ENCODE peak calls at places on chromosomes 13 and 19, in eight cellular contexts. One of them, this sample, is unnamed.
A peak's percentile ranks its signal among the peaks of the same experiment; 100 is the strongest.

GRCh38 chr13:66665991-66666390 is 564.1 kb downstream of the PCDH9 start:
- DNase-seq in stimulated activated CD8-positive, alpha-beta memory T cell treated with anti-CD3 and anti-CD28 coated beads, Interleukin-4, amount 100 ng/mL, for 24 hours: no peak
- DNase-seq in ELR: peak; percentile 90
- DNase-seq in HT-29: peak; percentile 42
- DNase-seq in activated B cell treated with CpG ODN at 0.5 μM for 24 hours: no peak
- DNase-seq in stimulated activated CD4-positive, alpha-beta T cell treated with anti-CD3 and anti-CD28 coated beads, Interleukin-4, amount 100 ng/mL, for 1 hour: no peak
- DNase-seq in A172: peak; percentile 66
- DNase-seq in A549: no peak
- DNase-seq in this sample: no peak

GRCh38 chr19:35518313-35518712 is 4.9 kb upstream of the DMKN start:
- DNase-seq in stimulated activated CD8-positive, alpha-beta memory T cell treated with anti-CD3 and anti-CD28 coated beads, Interleukin-4, amount 100 ng/mL, for 24 hours: no peak
- DNase-seq in ELR: peak; percentile 94
- DNase-seq in HT-29: no peak
- DNase-seq in activated B cell treated with CpG ODN at 0.5 μM for 24 hours: no peak
- DNase-seq in stimulated activated CD4-positive, alpha-beta T cell treated with anti-CD3 and anti-CD28 coated beads, Interleukin-4, amount 100 ng/mL, for 1 hour: no peak
- DNase-seq in A172: peak; percentile 88
- DNase-seq in A549: peak; percentile 62
- DNase-seq in this sample: no peak

GRCh38 chr19:48379058-48379457 is 12.3 kb downstream of the KDELR1 start:
- DNase-seq in stimulated activated CD8-positive, alpha-beta memory T cell treated with anti-CD3 and anti-CD28 coated beads, Interleukin-4, amount 100 ng/mL, for 24 hours: no peak
- DNase-seq in ELR: peak; percentile 41
- DNase-seq in HT-29: no peak
- DNase-seq in activated B cell treated with CpG ODN at 0.5 μM for 24 hours: no peak
- DNase-seq in stimulated activated CD4-positive, alpha-beta T cell treated with anti-CD3 and anti-CD28 coated beads, Interleukin-4, amount 100 ng/mL, for 1 hour: no peak
- DNase-seq in A172: peak; percentile 41
- DNase-seq in A549: no peak
- DNase-seq in this sample: no peak

GRCh38 chr13:110127986-110128511 is 178.9 kb downstream of the COL4A1 start:
- DNase-seq in stimulated activated CD8-positive, alpha-beta memory T cell treated with anti-CD3 and anti-CD28 coated beads, Interleukin-4, amount 100 ng/mL, for 24 hours: no peak
- DNase-seq in ELR: peak; percentile 78
- DNase-seq in HT-29: no peak
- DNase-seq in activated B cell treated with CpG ODN at 0.5 μM for 24 hours: no peak
- DNase-seq in stimulated activated CD4-positive, alpha-beta T cell treated with anti-CD3 and anti-CD28 coated beads, Interleukin-4, amount 100 ng/mL, for 1 hour: no peak
- DNase-seq in A172: peak; percentile 68
- DNase-seq in A549: no peak
- DNase-seq in this sample: no peak

GRCh38 chr13:29081036-29081435 is 260.9 kb downstream of the MTUS2 start:
- DNase-seq in stimulated activated CD8-positive, alpha-beta memory T cell treated with anti-CD3 and anti-CD28 coated beads, Interleukin-4, amount 100 ng/mL, for 24 hours: no peak
- DNase-seq in ELR: peak; percentile 56
- DNase-seq in HT-29: peak; percentile 15
- DNase-seq in activated B cell treated with CpG ODN at 0.5 μM for 24 hours: no peak
- DNase-seq in stimulated activated CD4-positive, alpha-beta T cell treated with anti-CD3 and anti-CD28 coated beads, Interleukin-4, amount 100 ng/mL, for 1 hour: no peak
- DNase-seq in A172: no peak
- DNase-seq in A549: no peak
- DNase-seq in this sample: no peak

GRCh38 chr13:102028846-102029245 is 373.0 kb downstream of the FGF14 start:
- DNase-seq in stimulated activated CD8-positive, alpha-beta memory T cell treated with anti-CD3 and anti-CD28 coated beads, Interleukin-4, amount 100 ng/mL, for 24 hours: no peak
- DNase-seq in ELR: no peak
- DNase-seq in HT-29: no peak
- DNase-seq in activated B cell treated with CpG ODN at 0.5 μM for 24 hours: no peak
- DNase-seq in stimulated activated CD4-positive, alpha-beta T cell treated with anti-CD3 and anti-CD28 coated beads, Interleukin-4, amount 100 ng/mL, for 1 hour: no peak
- DNase-seq in A172: no peak
- DNase-seq in A549: no peak
- DNase-seq in this sample: no peak

GRCh38 chr13:20074956-20075355 is 85.9 kb downstream of the GJA3 start:
- DNase-seq in stimulated activated CD8-positive, alpha-beta memory T cell treated with anti-CD3 and anti-CD28 coated beads, Interleukin-4, amount 100 ng/mL, for 24 hours: no peak
- DNase-seq in ELR: no peak
- DNase-seq in HT-29: no peak
- DNase-seq in activated B cell treated with CpG ODN at 0.5 μM for 24 hours: no peak
- DNase-seq in stimulated activated CD4-positive, alpha-beta T cell treated with anti-CD3 and anti-CD28 coated beads, Interleukin-4, amount 100 ng/mL, for 1 hour: no peak
- DNase-seq in A172: no peak
- DNase-seq in A549: no peak
- DNase-seq in this sample: no peak

GRCh38 chr19:29873024-29873800 is 61.4 kb downstream of the CCNE1 start:
- DNase-seq in stimulated activated CD8-positive, alpha-beta memory T cell treated with anti-CD3 and anti-CD28 coated beads, Interleukin-4, amount 100 ng/mL, for 24 hours: peak; percentile 55
- DNase-seq in ELR: peak; percentile 42
- DNase-seq in HT-29: peak; percentile 54
- DNase-seq in activated B cell treated with CpG ODN at 0.5 μM for 24 hours: peak; percentile 75
- DNase-seq in stimulated activated CD4-positive, alpha-beta T cell treated with anti-CD3 and anti-CD28 coated beads, Interleukin-4, amount 100 ng/mL, for 1 hour: peak; percentile 75
- DNase-seq in A172: no peak
- DNase-seq in A549: peak; percentile 85
- DNase-seq in this sample: no peak

GRCh38 chr13:113216165-113217056 is 7.0 kb downstream of the CUL4A start:
- DNase-seq in stimulated activated CD8-positive, alpha-beta memory T cell treated with anti-CD3 and anti-CD28 coated beads, Interleukin-4, amount 100 ng/mL, for 24 hours: no peak
- DNase-seq in ELR: peak; percentile 71
- DNase-seq in HT-29: peak; percentile 49
- DNase-seq in activated B cell treated with CpG ODN at 0.5 μM for 24 hours: no peak
- DNase-seq in stimulated activated CD4-positive, alpha-beta T cell treated with anti-CD3 and anti-CD28 coated beads, Interleukin-4, amount 100 ng/mL, for 1 hour: no peak
- DNase-seq in A172: peak; percentile 79
- DNase-seq in A549: no peak
- DNase-seq in this sample: no peak

GRCh38 chr19:43148233-43148632 is 38.1 kb downstream of the PSG5 start:
- DNase-seq in stimulated activated CD8-positive, alpha-beta memory T cell treated with anti-CD3 and anti-CD28 coated beads, Interleukin-4, amount 100 ng/mL, for 24 hours: no peak
- DNase-seq in ELR: peak; percentile 75
- DNase-seq in HT-29: no peak
- DNase-seq in activated B cell treated with CpG ODN at 0.5 μM for 24 hours: no peak
- DNase-seq in stimulated activated CD4-positive, alpha-beta T cell treated with anti-CD3 and anti-CD28 coated beads, Interleukin-4, amount 100 ng/mL, for 1 hour: no peak
- DNase-seq in A172: peak; percentile 86
- DNase-seq in A549: no peak
- DNase-seq in this sample: no peak

GRCh38 chr13:97851269-97851668 is 102.2 kb upstream of the IPO5 start:
- DNase-seq in stimulated activated CD8-positive, alpha-beta memory T cell treated with anti-CD3 and anti-CD28 coated beads, Interleukin-4, amount 100 ng/mL, for 24 hours: no peak
- DNase-seq in ELR: no peak
- DNase-seq in HT-29: no peak
- DNase-seq in activated B cell treated with CpG ODN at 0.5 μM for 24 hours: no peak
- DNase-seq in stimulated activated CD4-positive, alpha-beta T cell treated with anti-CD3 and anti-CD28 coated beads, Interleukin-4, amount 100 ng/mL, for 1 hour: no peak
- DNase-seq in A172: no peak
- DNase-seq in A549: no peak
- DNase-seq in this sample: no peak

GRCh38 chr13:24458736-24459135 is 53.8 kb downstream of the PARP4 start:
- DNase-seq in stimulated activated CD8-positive, alpha-beta memory T cell treated with anti-CD3 and anti-CD28 coated beads, Interleukin-4, amount 100 ng/mL, for 24 hours: no peak
- DNase-seq in ELR: no peak
- DNase-seq in HT-29: no peak
- DNase-seq in activated B cell treated with CpG ODN at 0.5 μM for 24 hours: no peak
- DNase-seq in stimulated activated CD4-positive, alpha-beta T cell treated with anti-CD3 and anti-CD28 coated beads, Interleukin-4, amount 100 ng/mL, for 1 hour: no peak
- DNase-seq in A172: no peak
- DNase-seq in A549: no peak
- DNase-seq in this sample: no peak

This sample was measured in NCI-H460.